ENCODE peak calls at places on chromosomes 5 and 9, in four cellular contexts. One of them, this sample, is unnamed.

GRCh38 chr5:95863383-95863757 is 40.8 kb upstream of the GLRX start:
- DNase-seq in neuronal stem cell: no peak
- DNase-seq in sigmoid colon: peak; percentile 74
- DNase-seq in effector memory CD4-positive, alpha-beta T cell: no peak
- DNase-seq in this sample: no peak

GRCh38 chr5:111146053-111146452 is 53.9 kb downstream of the WDR36 start:
- DNase-seq in neuronal stem cell: no peak
- DNase-seq in sigmoid colon: no peak
- DNase-seq in effector memory CD4-positive, alpha-beta T cell: no peak
- DNase-seq in this sample: no peak

GRCh38 chr9:25678846-25679360 is 659 bp upstream of the TUSC1 start:
- DNase-seq in neuronal stem cell: no peak
- DNase-seq in sigmoid colon: no peak
- DNase-seq in effector memory CD4-positive, alpha-beta T cell: no peak
- DNase-seq in this sample: no peak

GRCh38 chr5:160271396-160271795 is 41.0 kb downstream of the CCNJL start:
- DNase-seq in sigmoid colon: no peak
- DNase-seq in neuronal stem cell: no peak
- DNase-seq in effector memory CD4-positive, alpha-beta T cell: no peak
- DNase-seq in this sample: no peak

GRCh38 chr5:32506251-32506661 is 61.7 kb upstream of the ZFR start:
- DNase-seq in effector memory CD4-positive, alpha-beta T cell: no peak
- DNase-seq in sigmoid colon: peak; percentile 70
- DNase-seq in neuronal stem cell: no peak
- DNase-seq in this sample: no peak

GRCh38 chr5:72121753-72122445 is 14.6 kb downstream of the MAP1B start:
- DNase-seq in effector memory CD4-positive, alpha-beta T cell: no peak
- DNase-seq in neuronal stem cell: no peak
- DNase-seq in sigmoid colon: no peak
- DNase-seq in this sample: no peak

GRCh38 chr9:122961139-122961538 is 20.3 kb downstream of the RABGAP1 start:
- DNase-seq in neuronal stem cell: no peak
- DNase-seq in sigmoid colon: no peak
- DNase-seq in effector memory CD4-positive, alpha-beta T cell: no peak
- DNase-seq in this sample: no peak

GRCh38 chr5:37532976-37533740 is 154.0 kb downstream of the WDR70 start:
- DNase-seq in effector memory CD4-positive, alpha-beta T cell: no peak
- DNase-seq in neuronal stem cell: no peak
- DNase-seq in sigmoid colon: no peak
- DNase-seq in this sample: no peak

GRCh38 chr5:161058751-161059150 is 206.7 kb upstream of the ATP10B start:
- DNase-seq in effector memory CD4-positive, alpha-beta T cell: no peak
- DNase-seq in neuronal stem cell: no peak
- DNase-seq in sigmoid colon: no peak
- DNase-seq in this sample: no peak

GRCh38 chr9:35488019-35488418 is 1.9 kb upstream of the RUSC2 start:
- DNase-seq in effector memory CD4-positive, alpha-beta T cell: no peak
- DNase-seq in neuronal stem cell: no peak
- DNase-seq in sigmoid colon: no peak
- DNase-seq in this sample: no peak

GRCh38 chr5:83025690-83026472 is 51.3 kb downstream of the TMEM167A start:
- DNase-seq in sigmoid colon: no peak
- DNase-seq in effector memory CD4-positive, alpha-beta T cell: no peak
- DNase-seq in neuronal stem cell: no peak
- DNase-seq in this sample: no peak

GRCh38 chr9:89878687-89879086 is 273.9 kb downstream of the GADD45G start:
- DNase-seq in sigmoid colon: peak; percentile 73
- DNase-seq in neuronal stem cell: no peak
- DNase-seq in effector memory CD4-positive, alpha-beta T cell: no peak
- DNase-seq in this sample: no peak

GRCh38 chr5:50435131-50435530 is 6.0 kb downstream of the EMB start:
- DNase-seq in neuronal stem cell: no peak
- DNase-seq in effector memory CD4-positive, alpha-beta T cell: no peak
- DNase-seq in sigmoid colon: no peak
- DNase-seq in this sample: no peak

GRCh38 chr5:137119321-137119720 is 379.8 kb downstream of the SPOCK1 start:
- DNase-seq in sigmoid colon: no peak
- DNase-seq in effector memory CD4-positive, alpha-beta T cell: no peak
- DNase-seq in neuronal stem cell: no peak
- DNase-seq in this sample: no peak

GRCh38 chr5:60835554-60835953 is 8.5 kb downstream of the ELOVL7 start:
- DNase-seq in sigmoid colon: no peak
- DNase-seq in effector memory CD4-positive, alpha-beta T cell: no peak
- DNase-seq in neuronal stem cell: no peak
- DNase-seq in this sample: no peak

GRCh38 chr9:78463750-78464149 is 166.8 kb downstream of the PSAT1 start:
- DNase-seq in sigmoid colon: no peak
- DNase-seq in effector memory CD4-positive, alpha-beta T cell: no peak
- DNase-seq in neuronal stem cell: no peak
- DNase-seq in this sample: no peak

GRCh38 chr5:89534331-89534730 is 651.3 kb upstream of the MEF2C start:
- DNase-seq in neuronal stem cell: no peak
- DNase-seq in effector memory CD4-positive, alpha-beta T cell: no peak
- DNase-seq in sigmoid colon: no peak
- DNase-seq in this sample: no peak

GRCh38 chr5:150780180-150780692 is 1.7 kb downstream of the SMIM3 start:
- DNase-seq in effector memory CD4-positive, alpha-beta T cell: no peak
- DNase-seq in sigmoid colon: peak; percentile 90
- DNase-seq in neuronal stem cell: no peak
- DNase-seq in this sample: no peak

GRCh38 chr5:110751902-110752762 is 13.3 kb downstream of the SLC25A46 start:
- DNase-seq in neuronal stem cell: no peak
- DNase-seq in effector memory CD4-positive, alpha-beta T cell: peak; percentile 11
- DNase-seq in sigmoid colon: no peak
- DNase-seq in this sample: no peak

GRCh38 chr5:119330367-119331183 is 25.2 kb upstream of the TNFAIP8 start:
- DNase-seq in neuronal stem cell: no peak
- DNase-seq in effector memory CD4-positive, alpha-beta T cell: peak; percentile 46
- DNase-seq in sigmoid colon: no peak
- DNase-seq in this sample: no peak

GRCh38 chr5:34483442-34484033 is 172.6 kb upstream of the RAI14 start:
- DNase-seq in neuronal stem cell: peak; percentile 44
- DNase-seq in effector memory CD4-positive, alpha-beta T cell: no peak
- DNase-seq in sigmoid colon: no peak
- DNase-seq in this sample: no peak

GRCh38 chr5:115098041-115098702 is 71.5 kb downstream of the TRIM36 start:
- DNase-seq in neuronal stem cell: peak; percentile 24
- DNase-seq in effector memory CD4-positive, alpha-beta T cell: no peak
- DNase-seq in sigmoid colon: no peak
- DNase-seq in this sample: no peak

GRCh38 chr5:103262422-103262871 is 3.9 kb downstream of the MACIR start:
- DNase-seq in effector memory CD4-positive, alpha-beta T cell: no peak
- DNase-seq in sigmoid colon: no peak
- DNase-seq in neuronal stem cell: no peak
- DNase-seq in this sample: no peak

GRCh38 chr9:7320139-7320538 is 479.4 kb downstream of the DMAC1 start:
- DNase-seq in effector memory CD4-positive, alpha-beta T cell: no peak
- DNase-seq in sigmoid colon: no peak
- DNase-seq in neuronal stem cell: no peak
- DNase-seq in this sample: no peak

GRCh38 chr9:121201045-121201737 is 478 bp downstream of the RAB14 start:
- DNase-seq in effector memory CD4-positive, alpha-beta T cell: peak; percentile 35
- DNase-seq in sigmoid colon: peak; percentile 71
- DNase-seq in neuronal stem cell: peak; percentile 24
- DNase-seq in this sample: no peak

GRCh38 chr9:26880262-26880661 is 12.3 kb downstream of the CAAP1 start:
- DNase-seq in effector memory CD4-positive, alpha-beta T cell: no peak
- DNase-seq in sigmoid colon: no peak
- DNase-seq in neuronal stem cell: no peak
- DNase-seq in this sample: no peak

GRCh38 chr9:90433398-90433890 is 209.2 kb downstream of the DIRAS2 start:
- DNase-seq in effector memory CD4-positive, alpha-beta T cell: no peak
- DNase-seq in neuronal stem cell: peak; percentile 79
- DNase-seq in sigmoid colon: no peak
- DNase-seq in this sample: peak; percentile 31

GRCh38 chr5:149677721-149678120 is 52.4 kb upstream of the PPARGC1B start:
- DNase-seq in neuronal stem cell: no peak
- DNase-seq in sigmoid colon: peak; percentile 70
- DNase-seq in effector memory CD4-positive, alpha-beta T cell: no peak
- DNase-seq in this sample: no peak

GRCh38 chr5:96195053-96195452 is 233.4 kb upstream of the ELL2 start:
- DNase-seq in effector memory CD4-positive, alpha-beta T cell: no peak
- DNase-seq in sigmoid colon: no peak
- DNase-seq in neuronal stem cell: no peak
- DNase-seq in this sample: no peak

GRCh38 chr5:158754018-158754514 is 345.6 kb downstream of the EBF1 start:
- DNase-seq in effector memory CD4-positive, alpha-beta T cell: no peak
- DNase-seq in sigmoid colon: no peak
- DNase-seq in neuronal stem cell: no peak
- DNase-seq in this sample: no peak
- H3K4me3 ChIP-seq in effector memory CD4-positive, alpha-beta T cell: no peak overlapping the region
- H3K4me3 ChIP-seq in sigmoid colon: no peak overlapping the region
- H3K4me3 ChIP-seq in neuronal stem cell: no peak overlapping the region
- H3K4me3 ChIP-seq in this sample: no peak overlapping the region

GRCh38 chr5:73306078-73306719 is 133.2 kb downstream of the TMEM174 start:
- DNase-seq in effector memory CD4-positive, alpha-beta T cell: no peak
- DNase-seq in sigmoid colon: no peak
- DNase-seq in neuronal stem cell: no peak
- DNase-seq in this sample: no peak

GRCh38 chr5:73306741-73307275 is 133.8 kb downstream of the TMEM174 start:
- DNase-seq in sigmoid colon: no peak
- DNase-seq in effector memory CD4-positive, alpha-beta T cell: no peak
- DNase-seq in neuronal stem cell: no peak
- DNase-seq in this sample: no peak

GRCh38 chr5:73304381-73304780 is 131.4 kb downstream of the TMEM174 start:
- DNase-seq in sigmoid colon: no peak
- DNase-seq in neuronal stem cell: no peak
- DNase-seq in effector memory CD4-positive, alpha-beta T cell: no peak
- DNase-seq in this sample: no peak

GRCh38 chr5:73303139-73304079 is 130.4 kb downstream of the TMEM174 start:
- DNase-seq in sigmoid colon: no peak
- DNase-seq in neuronal stem cell: peak; percentile 31
- DNase-seq in effector memory CD4-positive, alpha-beta T cell: no peak
- DNase-seq in this sample: no peak

GRCh38 chr5:73305386-73305785 is 132.4 kb downstream of the TMEM174 start:
- DNase-seq in neuronal stem cell: no peak
- DNase-seq in sigmoid colon: no peak
- DNase-seq in effector memory CD4-positive, alpha-beta T cell: no peak
- DNase-seq in this sample: no peak
- H3K27me3 ChIP-seq in neuronal stem cell: peaks cover 81% of the 10 kb centered on the region
- H3K27me3 ChIP-seq in sigmoid colon: peaks cover 44% of the 10 kb centered on the region
- H3K27me3 ChIP-seq in effector memory CD4-positive, alpha-beta T cell: peaks cover 41% of the 10 kb centered on the region
- H3K27me3 ChIP-seq in this sample: peaks cover 48% of the 10 kb centered on the region

GRCh38 chr5:17482784-17483183 is 15.2 kb upstream of the TAF11L2 start:
- DNase-seq in sigmoid colon: no peak
- DNase-seq in effector memory CD4-positive, alpha-beta T cell: no peak
- DNase-seq in neuronal stem cell: no peak
- DNase-seq in this sample: no peak

GRCh38 chr5:17492770-17493169 is 5.3 kb upstream of the TAF11L2 start:
- DNase-seq in neuronal stem cell: no peak
- DNase-seq in effector memory CD4-positive, alpha-beta T cell: no peak
- DNase-seq in sigmoid colon: no peak
- DNase-seq in this sample: no peak

DNA sequence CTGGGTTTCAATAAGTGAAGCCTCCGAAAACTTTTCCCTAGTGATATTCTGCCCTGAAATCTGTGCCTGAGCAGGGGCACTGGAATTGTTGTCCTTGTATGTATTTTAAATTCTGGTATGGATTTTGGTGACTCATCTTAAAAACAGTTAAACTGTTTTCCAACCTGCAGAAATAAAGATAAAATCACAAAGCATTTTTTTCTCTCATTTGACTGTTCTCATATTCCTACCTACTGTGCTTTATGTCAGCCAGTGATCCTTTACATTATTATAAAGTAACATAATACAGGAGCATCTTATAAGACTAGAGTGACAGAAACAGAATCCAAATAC is 10.9 kb upstream of the TAF11L2 start:
- DNase-seq in sigmoid colon: no peak
- DNase-seq in effector memory CD4-positive, alpha-beta T cell: no peak
- DNase-seq in neuronal stem cell: no peak
- DNase-seq in this sample: no peak
- H3K27ac ChIP-seq in sigmoid colon: no peak overlapping the region
- H3K27ac ChIP-seq in effector memory CD4-positive, alpha-beta T cell: no peak overlapping the region
- H3K27ac ChIP-seq in neuronal stem cell: no peak overlapping the region
- H3K27ac ChIP-seq in this sample: no peak overlapping the region

DNA sequence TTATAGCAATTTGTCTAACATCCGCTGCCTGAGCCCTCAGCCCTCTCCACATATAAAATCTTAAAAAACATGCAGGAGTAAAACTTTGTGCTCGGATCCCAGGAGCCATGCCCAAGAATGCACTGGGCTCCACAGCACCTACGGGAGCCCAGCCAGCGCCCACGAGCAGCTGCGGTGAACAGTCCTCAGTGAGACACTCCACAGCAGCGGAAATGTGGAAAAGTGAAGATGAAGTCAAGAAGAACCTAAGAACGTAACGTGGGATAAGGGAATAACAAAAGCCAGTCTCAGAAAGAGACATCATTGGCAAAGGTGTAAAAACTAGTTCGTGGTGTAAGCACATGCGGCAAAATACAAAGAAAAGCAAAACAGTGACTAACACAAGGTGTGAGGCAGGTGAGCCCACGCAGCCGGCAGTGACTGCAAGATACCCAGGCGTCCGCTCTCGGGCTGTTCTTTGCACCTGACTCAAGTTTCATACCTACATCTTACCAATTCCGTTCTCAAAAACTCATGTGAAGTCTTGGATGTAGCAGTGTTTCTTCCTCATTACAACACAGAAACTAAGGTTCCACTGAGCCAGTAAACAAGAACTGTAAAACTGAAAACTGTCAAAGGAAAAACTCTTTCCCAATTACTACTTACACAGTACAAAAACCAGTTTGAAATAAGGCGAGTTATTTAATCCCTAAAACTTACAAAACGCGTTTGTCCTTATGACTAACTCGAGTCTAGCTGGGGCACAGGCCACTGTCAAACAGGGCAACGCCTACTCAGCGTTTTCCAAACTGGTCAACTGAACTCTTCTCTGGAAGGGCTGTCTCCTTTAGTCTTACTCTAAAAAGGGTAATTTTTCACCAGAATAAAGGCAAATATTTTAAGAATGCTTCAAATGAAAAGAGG is 1.7 kb downstream of the CAMSAP1 start:
- DNase-seq in sigmoid colon: peak; percentile 54
- DNase-seq in neuronal stem cell: no peak
- DNase-seq in effector memory CD4-positive, alpha-beta T cell: no peak
- DNase-seq in this sample: no peak
- H3K4me3 ChIP-seq in sigmoid colon: peak overlapping the region; percentile 44
- H3K4me3 ChIP-seq in neuronal stem cell: no peak overlapping the region
- H3K4me3 ChIP-seq in effector memory CD4-positive, alpha-beta T cell: peak overlapping the region; percentile 53
- H3K4me3 ChIP-seq in this sample: peak overlapping the region; percentile 95

GRCh38 chr9:92734931-92735906 is 29.4 kb downstream of the BICD2 start:
- DNase-seq in sigmoid colon: no peak
- DNase-seq in effector memory CD4-positive, alpha-beta T cell: no peak
- DNase-seq in neuronal stem cell: no peak
- DNase-seq in this sample: no peak
- H3K27me3 ChIP-seq in sigmoid colon: no peaks in the 10 kb centered on the region
- H3K27me3 ChIP-seq in effector memory CD4-positive, alpha-beta T cell: no peaks in the 10 kb centered on the region
- H3K27me3 ChIP-seq in neuronal stem cell: no peaks in the 10 kb centered on the region
- H3K27me3 ChIP-seq in this sample: no peaks in the 10 kb centered on the region